ENCODE peak calls at places on chromosomes 1 and 21, in ten cellular contexts. C, D, L, G, S, U, V, Y, Q and R are unnamed samples.

GRCh38 chr1:7621334-7622219 is 149.5 kb upstream of the VAMP3 start:
- DNase-seq in U (no peak), C (peak), L (no peak), V (no peak), S (no peak), D (no peak), Y (no peak), Q (no peak), G (no peak), R (no peak)

GRCh38 chr1:34372891-34373290 is 196.2 kb downstream of the C1orf94 start:
- DNase-seq in Q (no peak), U (no peak), G (no peak), C (no peak), S (no peak), Y (no peak), D (no peak), V (no peak), L (no peak), R (no peak)

GRCh38 chr1:173478099-173478555 is 992 bp downstream of the PRDX6 start:
- DNase-seq in C (peak), S (peak), Q (no peak), G (peak), V (peak), U (no peak), L (peak), Y (no peak), D (peak), R (peak)

GRCh38 chr1:205013683-205014367 is 29.2 kb upstream of the CNTN2 start:
- DNase-seq in S (peak), L (no peak), D (no peak), G (no peak), U (no peak), Y (no peak), V (no peak), C (peak), Q (no peak), R (peak)

GRCh38 chr1:248618878-248619277 is 16.0 kb downstream of the OR2T11 start:
- DNase-seq in Y (peak), V (no peak), U (no peak), C (no peak), S (peak), G (no peak), L (peak), Q (no peak), D (peak), R (peak)

GRCh38 chr1:159798893-159799292 is 3.3 kb upstream of the FCRL6 start:
- DNase-seq in S (peak), D (peak), V (peak), C (peak), U (peak), Q (no peak), L (peak), G (peak), Y (peak), R (peak)

GRCh38 chr1:201896951-201897391 is 8.3 kb downstream of the SHISA4 start:
- DNase-seq in G (no peak), D (no peak), Q (no peak), S (peak), U (no peak), Y (no peak), V (no peak), L (no peak), C (no peak), R (peak)

GRCh38 chr1:44817771-44818495 is 9.6 kb downstream of the BTBD19 start:
- DNase-seq in G (no peak), S (no peak), Q (no peak), Y (peak), L (no peak), D (no peak), C (no peak), V (no peak), U (no peak), R (no peak)

GRCh38 chr1:83573776-83574175 is 425.2 kb downstream of the TTLL7 start:
- DNase-seq in C (no peak), Q (no peak), Y (no peak), V (no peak), U (no peak), D (no peak), S (no peak), G (no peak), L (no peak), R (no peak)

GRCh38 chr1:214008347-214008746 is 20.6 kb downstream of the PROX1 start:
- DNase-seq in V (no peak), L (no peak), G (no peak), S (no peak), C (no peak), U (no peak), Y (no peak), D (no peak), Q (no peak), R (no peak)

GRCh38 chr1:214006845-214007244 is 19.1 kb downstream of the PROX1 start:
- DNase-seq in D (no peak), V (no peak), Y (no peak), G (no peak), U (no peak), S (no peak), Q (no peak), L (no peak), C (no peak), R (no peak)

GRCh38 chr1:214009613-214010550 is 22.1 kb downstream of the PROX1 start:
- DNase-seq in U (no peak), C (no peak), L (no peak), D (no peak), V (no peak), Q (no peak), Y (no peak), G (no peak), S (no peak), R (no peak)

GRCh38 chr1:214010717-214011116 is 22.9 kb downstream of the PROX1 start:
- DNase-seq in G (no peak), S (no peak), Y (no peak), V (no peak), C (no peak), L (no peak), Q (no peak), U (no peak), D (no peak), R (no peak)

GRCh38 chr1:214008791-214009612 is 21.2 kb downstream of the PROX1 start:
- DNase-seq in G (no peak), Y (no peak), S (no peak), V (no peak), U (no peak), D (no peak), C (no peak), Q (no peak), L (no peak), R (no peak)
- H3K4me3 ChIP-seq in G (no peak), Y (peak), S (no peak), V (no peak), U (no peak), D (no peak), C (no peak), Q (no peak), L (no peak), R (no peak)

GRCh38 chr1:80973101-80973500 is 827.6 kb upstream of the ADGRL2 start:
- DNase-seq in C (no peak), G (no peak), Y (no peak), U (no peak), V (no peak), L (no peak), S (no peak), Q (no peak), D (no peak), R (no peak)
- H3K4me3 ChIP-seq in C (no peak), G (no peak), Y (no peak), U (no peak), V (no peak), L (no peak), S (no peak), Q (no peak), D (no peak), R (no peak)

GRCh38 chr1:22110016-22110415 is 32.9 kb downstream of the WNT4 start:
- DNase-seq in S (no peak), Q (no peak), U (no peak), Y (no peak), D (no peak), G (no peak), L (no peak), C (no peak), V (no peak), R (no peak)
- H3K4me3 ChIP-seq in S (no peak), Q (no peak), U (no peak), Y (no peak), D (no peak), G (no peak), L (no peak), C (no peak), V (no peak), R (no peak)

GRCh38 chr21:41369915-41370839 is 8.3 kb downstream of the MX2 start:
- DNase-seq in L (no peak), S (no peak), Y (no peak), D (no peak), G (no peak), Q (no peak), C (no peak), U (no peak), V (no peak), R (no peak)

GRCh38 chr21:41369105-41369914 is 7.5 kb downstream of the MX2 start:
- DNase-seq in L (no peak), U (peak), V (no peak), Y (no peak), Q (no peak), C (peak), D (no peak), S (no peak), G (no peak), R (no peak)

GRCh38 chr21:41373253-41373652 is 11.4 kb downstream of the MX2 start:
- DNase-seq in U (no peak), D (no peak), Y (no peak), L (no peak), G (no peak), C (no peak), V (no peak), Q (no peak), S (no peak), R (no peak)

GRCh38 chr21:41371698-41372030 is 9.8 kb downstream of the MX2 start:
- DNase-seq in D (no peak), G (no peak), Y (no peak), S (no peak), Q (no peak), L (no peak), U (no peak), C (no peak), V (no peak), R (no peak)

GRCh38 chr21:41370840-41371697 is 9.2 kb downstream of the MX2 start:
- DNase-seq in Q (no peak), Y (no peak), L (peak), D (no peak), S (no peak), U (no peak), G (no peak), C (no peak), V (no peak), R (peak)
- H3K4me3 ChIP-seq in Q (no peak), Y (no peak), L (no peak), D (no peak), S (no peak), U (no peak), G (no peak), C (no peak), V (no peak), R (no peak)

GRCh38 chr1:203624341-203624712 is 2.3 kb upstream of the ATP2B4 start:
- DNase-seq in G (no peak), Q (no peak), V (no peak), S (no peak), C (no peak), U (no peak), D (no peak), Y (no peak), L (no peak), R (no peak)

GRCh38 chr1:203628185-203628996 is 1.8 kb downstream of the ATP2B4 start:
- DNase-seq in D (peak), Y (no peak), C (peak), V (peak), G (no peak), S (peak), U (peak), Q (peak), L (no peak), R (peak)

GRCh38 chr1:203626910-203627246 is 246 bp downstream of the ATP2B4 start:
- DNase-seq in S (no peak), Y (no peak), U (no peak), G (no peak), C (no peak), Q (no peak), V (no peak), D (no peak), L (no peak), R (no peak)

GRCh38 chr1:203627819-203628184 is 1.2 kb downstream of the ATP2B4 start:
- DNase-seq in L (no peak), V (peak), Q (no peak), U (no peak), D (no peak), S (peak), C (no peak), G (no peak), Y (no peak), R (no peak)

GRCh38 chr1:203625623-203626189 is 926 bp upstream of the ATP2B4 start:
- DNase-seq in G (peak), C (no peak), D (peak), U (no peak), L (no peak), Y (no peak), S (peak), Q (no peak), V (peak), R (no peak)
- H3K4me3 ChIP-seq in G (no peak), C (no peak), D (no peak), U (no peak), L (no peak), Y (no peak), S (no peak), Q (no peak), V (no peak), R (peak)

DNA sequence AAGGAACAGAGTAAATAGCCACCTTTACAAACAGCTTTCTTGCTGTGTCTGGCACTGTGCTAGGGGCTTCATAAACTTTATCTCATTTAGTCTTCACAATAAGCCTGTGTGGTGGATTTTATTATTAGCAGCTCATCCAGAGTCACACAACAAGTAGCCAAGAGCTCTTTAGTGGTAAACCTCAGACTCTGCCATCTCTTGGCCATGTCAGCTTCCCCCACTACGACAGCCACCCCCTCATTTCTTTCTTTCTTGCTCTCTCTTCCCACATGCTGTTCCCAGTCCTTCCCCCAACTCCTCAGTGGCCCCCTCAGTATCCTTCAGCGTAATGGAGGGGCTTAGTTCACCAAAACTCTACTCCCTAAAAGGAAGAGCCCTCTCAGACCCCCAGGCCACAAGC is 1.2 kb upstream of the ZNF683 start:
- DNase-seq in L (no peak), Y (no peak), C (no peak), U (no peak), D (no peak), S (no peak), V (no peak), G (no peak), Q (no peak), R (no peak)
- H3K4me3 ChIP-seq in L (no peak), Y (no peak), C (no peak), U (no peak), D (no peak), S (no peak), V (no peak), G (no peak), Q (no peak), R (no peak)

GRCh38 chr1:151621351-151621750 is 9.5 kb downstream of the SNX27 start:
- DNase-seq in S (no peak), C (peak), U (no peak), D (no peak), Q (no peak), V (no peak), G (no peak), L (no peak), Y (no peak), R (no peak)

GRCh38 chr1:151629278-151629677 is 17.4 kb downstream of the SNX27 start:
- DNase-seq in V (no peak), Q (no peak), D (no peak), Y (no peak), U (no peak), C (no peak), L (no peak), S (no peak), G (no peak), R (no peak)

GRCh38 chr1:151624783-151625182 is 12.9 kb downstream of the SNX27 start:
- DNase-seq in C (no peak), Y (no peak), U (no peak), L (no peak), G (no peak), D (no peak), Q (no peak), S (no peak), V (no peak), R (no peak)

GRCh38 chr1:151626740-151627139 is 14.9 kb downstream of the SNX27 start:
- DNase-seq in Y (no peak), D (no peak), C (no peak), V (no peak), L (no peak), U (no peak), S (no peak), G (no peak), Q (no peak), R (no peak)
- H3K4me3 ChIP-seq in Y (no peak), D (no peak), C (no peak), V (no peak), L (no peak), U (no peak), S (no peak), G (no peak), Q (no peak), R (no peak)

GRCh38 chr1:2206813-2207488 is 12.4 kb upstream of the FAAP20 start:
- DNase-seq in U (no peak), G (no peak), C (no peak), D (no peak), Y (no peak), L (no peak), Q (peak), V (no peak), S (no peak), R (no peak)
- H3K4me3 ChIP-seq in U (no peak), G (no peak), C (no peak), D (no peak), Y (no peak), L (peak), Q (no peak), V (no peak), S (no peak), R (no peak)

DNA sequence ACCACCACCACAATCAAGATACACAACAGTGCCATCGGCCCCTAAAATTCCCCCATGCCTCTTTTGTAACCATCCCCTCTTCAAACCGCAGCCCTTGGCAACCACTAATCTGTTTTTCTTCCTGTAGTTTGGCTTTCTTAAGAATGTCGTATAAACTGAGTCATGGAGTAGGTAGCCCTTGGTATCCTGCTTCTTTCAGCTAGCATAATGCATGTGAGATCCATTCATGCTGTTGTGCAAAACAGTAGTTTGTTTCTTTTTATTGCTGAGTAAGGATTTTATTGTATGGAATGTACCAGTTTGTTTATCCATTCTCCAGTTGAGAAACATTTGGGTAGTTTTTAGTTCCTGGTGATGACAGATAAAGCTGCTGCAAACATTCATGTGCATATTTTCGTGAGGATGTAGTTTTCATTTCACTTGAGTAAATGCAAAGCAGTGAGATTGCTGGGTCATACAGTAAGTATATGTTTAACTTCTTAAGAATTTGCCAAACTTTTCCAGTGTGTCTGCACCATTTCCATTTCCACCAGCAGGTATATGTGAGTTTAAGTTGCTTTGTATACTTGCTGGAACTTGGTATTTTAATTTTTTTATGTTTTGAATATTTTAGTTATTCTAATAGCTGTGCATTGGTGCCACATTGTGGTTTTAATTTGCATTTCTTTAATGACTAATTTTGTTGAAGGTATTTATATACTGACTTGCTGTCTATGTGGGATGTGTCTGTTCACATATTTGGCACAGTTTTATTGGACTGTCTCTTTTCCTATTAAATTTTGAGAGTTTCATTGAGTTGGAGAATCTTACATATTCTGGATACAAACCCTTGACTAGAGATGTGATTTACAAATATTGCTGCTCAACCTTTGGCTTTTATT is 148.4 kb upstream of the MAP1LC3C start:
- DNase-seq in U (no peak), S (peak), G (no peak), Y (no peak), L (no peak), Q (no peak), C (no peak), D (peak), V (peak), R (peak)
- H3K4me3 ChIP-seq in U (no peak), S (no peak), G (no peak), Y (no peak), L (no peak), Q (no peak), C (no peak), D (no peak), V (peak), R (peak)